ENCODE peak calls at places on chromosomes 3 and 15, in seven cellular contexts. B, E, R, M, P, V and G are unnamed samples.

GRCh38 chr15:28901587-28901980 is 15.8 kb downstream of the APBA2 start:
- DNase-seq in V (no peak), R (peak), M (no peak), E (peak), P (no peak), B (no peak), G (no peak)

GRCh38 chr15:28273468-28273867 is 48.5 kb downstream of the HERC2 start:
- DNase-seq in B (peak), M (no peak), P (no peak), E (no peak), R (no peak), V (peak), G (no peak)

GRCh38 chr3:122991236-122991985 is 36.2 kb downstream of the SEMA5B start:
- DNase-seq in R (no peak), M (no peak), V (no peak), B (no peak), E (no peak), P (no peak), G (no peak)

GRCh38 chr3:162278834-162279233 is 782.2 kb downstream of the OTOL1 start:
- DNase-seq in B (no peak), P (no peak), E (no peak), R (no peak), M (no peak), V (no peak), G (no peak)

GRCh38 chr3:174618368-174618767 is 240.8 kb upstream of the NAALADL2 start:
- DNase-seq in M (no peak), R (no peak), P (no peak), V (no peak), E (no peak), B (peak), G (no peak)

GRCh38 chr3:120831066-120831465 is 76.9 kb upstream of the STXBP5L start:
- DNase-seq in R (no peak), P (no peak), V (peak), B (no peak), M (no peak), E (no peak), G (no peak)

GRCh38 chr15:78405336-78405924 is 32.6 kb upstream of the IREB2 start:
- DNase-seq in P (no peak), V (peak), B (no peak), E (no peak), R (no peak), M (no peak), G (no peak)

GRCh38 chr15:101538177-101538576 is 48.7 kb upstream of the PCSK6 start:
- DNase-seq in E (no peak), R (no peak), M (no peak), B (no peak), V (no peak), P (no peak), G (no peak)

GRCh38 chr15:81544385-81544784 is 170.4 kb upstream of the TMC3 start:
- DNase-seq in E (no peak), V (no peak), P (no peak), M (no peak), B (no peak), R (no peak), G (no peak)

GRCh38 chr3:4656059-4656458 is 162.9 kb downstream of the ITPR1 start:
- DNase-seq in B (peak), V (peak), M (no peak), E (no peak), R (no peak), P (peak), G (peak)

GRCh38 chr15:63521405-63522142 is 17.2 kb downstream of the USP3 start:
- DNase-seq in E (no peak), V (no peak), M (no peak), B (no peak), P (peak), R (no peak), G (no peak)

GRCh38 chr3:171801738-171802600 is 8.3 kb downstream of the PLD1 start:
- DNase-seq in R (no peak), E (no peak), V (no peak), B (peak), P (peak), M (no peak), G (no peak)

GRCh38 chr3:139679218-139679617 is 1.4 kb upstream of the NMNAT3 start:
- DNase-seq in E (no peak), M (no peak), B (no peak), R (no peak), P (no peak), V (no peak), G (no peak)

GRCh38 chr15:20642054-20642767 is 100.6 kb upstream of the GOLGA6L6 start:
- DNase-seq in P (no peak), B (no peak), R (no peak), E (no peak), V (no peak), M (no peak), G (no peak)